ENCODE peak calls at places on chromosomes 2 and 18, in six cellular contexts. One of them, this sample, is unnamed.

GRCh38 chr2:11305958-11306357 is 38.5 kb downstream of the ROCK2 start:
- DNase-seq in lower lobe of right lung: no peak
- DNase-seq in MM.1S: no peak
- DNase-seq in astrocyte of the spinal cord: peak; percentile 75
- DNase-seq in upper lobe of left lung: no peak
- DNase-seq in GM06990: no peak
- DNase-seq in this sample: no peak

GRCh38 chr2:188444106-188444835 is 152.6 kb downstream of the GULP1 start:
- DNase-seq in astrocyte of the spinal cord: no peak
- DNase-seq in upper lobe of left lung: no peak
- DNase-seq in lower lobe of right lung: no peak
- DNase-seq in GM06990: no peak
- DNase-seq in MM.1S: no peak
- DNase-seq in this sample: no peak

GRCh38 chr2:212537311-212538155 is 1.1 kb downstream of the ERBB4 start:
- DNase-seq in astrocyte of the spinal cord: no peak
- DNase-seq in MM.1S: no peak
- DNase-seq in GM06990: peak; percentile 41
- DNase-seq in upper lobe of left lung: peak; percentile 61
- DNase-seq in lower lobe of right lung: peak; percentile 64
- DNase-seq in this sample: no peak

GRCh38 chr2:136117391-136117841 is 533 bp downstream of the CXCR4 start:
- DNase-seq in GM06990: no peak
- DNase-seq in lower lobe of right lung: peak; percentile 78
- DNase-seq in MM.1S: peak; percentile 64
- DNase-seq in astrocyte of the spinal cord: peak; percentile 39
- DNase-seq in upper lobe of left lung: no peak
- DNase-seq in this sample: peak; percentile 34

GRCh38 chr2:95375532-95376221 is 26.8 kb upstream of the FAHD2A start:
- DNase-seq in astrocyte of the spinal cord: no peak
- DNase-seq in lower lobe of right lung: peak; percentile 23
- DNase-seq in MM.1S: no peak
- DNase-seq in upper lobe of left lung: no peak
- DNase-seq in GM06990: no peak
- DNase-seq in this sample: no peak

GRCh38 chr2:218819103-218819502 is 12.5 kb downstream of the PRKAG3 start:
- DNase-seq in GM06990: no peak
- DNase-seq in lower lobe of right lung: peak; percentile 29
- DNase-seq in upper lobe of left lung: no peak
- DNase-seq in MM.1S: no peak
- DNase-seq in astrocyte of the spinal cord: no peak
- DNase-seq in this sample: no peak

GRCh38 chr2:222943820-222944219 is 83.0 kb downstream of the ACSL3 start:
- DNase-seq in upper lobe of left lung: no peak
- DNase-seq in astrocyte of the spinal cord: peak; percentile 44
- DNase-seq in GM06990: no peak
- DNase-seq in lower lobe of right lung: no peak
- DNase-seq in MM.1S: peak; percentile 75
- DNase-seq in this sample: no peak

GRCh38 chr2:76958749-76959148 is 563.4 kb downstream of the LRRTM4 start:
- DNase-seq in astrocyte of the spinal cord: peak; percentile 6
- DNase-seq in upper lobe of left lung: no peak
- DNase-seq in MM.1S: no peak
- DNase-seq in lower lobe of right lung: no peak
- DNase-seq in GM06990: no peak
- DNase-seq in this sample: no peak

GRCh38 chr2:74405994-74406583 is 15.3 kb downstream of the C2orf81 start:
- DNase-seq in GM06990: peak; percentile 35
- DNase-seq in upper lobe of left lung: no peak
- DNase-seq in lower lobe of right lung: no peak
- DNase-seq in MM.1S: no peak
- DNase-seq in astrocyte of the spinal cord: no peak
- DNase-seq in this sample: no peak

GRCh38 chr2:231674587-231675334 is 33.6 kb upstream of the PTMA start:
- DNase-seq in GM06990: peak; percentile 86
- DNase-seq in MM.1S: peak; percentile 75
- DNase-seq in astrocyte of the spinal cord: peak; percentile 50
- DNase-seq in lower lobe of right lung: peak; percentile 83
- DNase-seq in upper lobe of left lung: peak; percentile 66
- DNase-seq in this sample: peak; percentile 74

GRCh38 chr18:36075862-36076587 is 8.7 kb upstream of the RPRD1A start:
- DNase-seq in astrocyte of the spinal cord: peak; percentile 25
- DNase-seq in upper lobe of left lung: no peak
- DNase-seq in MM.1S: no peak
- DNase-seq in lower lobe of right lung: no peak
- DNase-seq in GM06990: no peak
- DNase-seq in this sample: no peak

GRCh38 chr2:57549642-57550102 is 496.9 kb upstream of the VRK2 start:
- DNase-seq in GM06990: peak; percentile 25
- DNase-seq in upper lobe of left lung: no peak
- DNase-seq in astrocyte of the spinal cord: no peak
- DNase-seq in lower lobe of right lung: no peak
- DNase-seq in MM.1S: peak; percentile 65
- DNase-seq in this sample: no peak

GRCh38 chr2:28663359-28663758 is 88.3 kb upstream of the PPP1CB start:
- DNase-seq in astrocyte of the spinal cord: peak; percentile 67
- DNase-seq in MM.1S: no peak
- DNase-seq in lower lobe of right lung: no peak
- DNase-seq in upper lobe of left lung: no peak
- DNase-seq in GM06990: no peak
- DNase-seq in this sample: no peak
- TF ChIP-seq CTCF in astrocyte of the spinal cord: peak; percentile 42
- TF ChIP-seq CTCF in MM.1S: no peak
- TF ChIP-seq CTCF in lower lobe of right lung: peak; percentile 8
- TF ChIP-seq CTCF in upper lobe of left lung: no peak
- TF ChIP-seq CTCF in GM06990: no peak
- TF ChIP-seq CTCF in this sample: no peak

GRCh38 chr2:240822280-240822847 is 2.3 kb upstream of the KIF1A start:
- DNase-seq in astrocyte of the spinal cord: no peak
- DNase-seq in MM.1S: no peak
- DNase-seq in lower lobe of right lung: no peak
- DNase-seq in upper lobe of left lung: no peak
- DNase-seq in GM06990: no peak
- DNase-seq in this sample: no peak

GRCh38 chr2:240819404-240820013 is 510 bp downstream of the KIF1A start:
- DNase-seq in astrocyte of the spinal cord: no peak
- DNase-seq in upper lobe of left lung: no peak
- DNase-seq in MM.1S: no peak
- DNase-seq in GM06990: no peak
- DNase-seq in lower lobe of right lung: no peak
- DNase-seq in this sample: no peak

GRCh38 chr2:240821429-240821778 is 1.4 kb upstream of the KIF1A start:
- DNase-seq in MM.1S: no peak
- DNase-seq in upper lobe of left lung: no peak
- DNase-seq in lower lobe of right lung: no peak
- DNase-seq in astrocyte of the spinal cord: no peak
- DNase-seq in GM06990: no peak
- DNase-seq in this sample: no peak

GRCh38 chr2:240820014-240820606 is at the start of gene KIF1A:
- DNase-seq in GM06990: no peak
- DNase-seq in upper lobe of left lung: no peak
- DNase-seq in lower lobe of right lung: no peak
- DNase-seq in MM.1S: no peak
- DNase-seq in astrocyte of the spinal cord: no peak
- DNase-seq in this sample: no peak

GRCh38 chr2:240820607-240821428 is 799 bp upstream of the KIF1A start:
- DNase-seq in lower lobe of right lung: no peak
- DNase-seq in GM06990: no peak
- DNase-seq in MM.1S: no peak
- DNase-seq in astrocyte of the spinal cord: no peak
- DNase-seq in upper lobe of left lung: no peak
- DNase-seq in this sample: no peak
- TF ChIP-seq CTCF in lower lobe of right lung: no peak
- TF ChIP-seq CTCF in GM06990: no peak
- TF ChIP-seq CTCF in MM.1S: no peak
- TF ChIP-seq CTCF in astrocyte of the spinal cord: no peak
- TF ChIP-seq CTCF in upper lobe of left lung: no peak
- TF ChIP-seq CTCF in this sample: no peak

DNA sequence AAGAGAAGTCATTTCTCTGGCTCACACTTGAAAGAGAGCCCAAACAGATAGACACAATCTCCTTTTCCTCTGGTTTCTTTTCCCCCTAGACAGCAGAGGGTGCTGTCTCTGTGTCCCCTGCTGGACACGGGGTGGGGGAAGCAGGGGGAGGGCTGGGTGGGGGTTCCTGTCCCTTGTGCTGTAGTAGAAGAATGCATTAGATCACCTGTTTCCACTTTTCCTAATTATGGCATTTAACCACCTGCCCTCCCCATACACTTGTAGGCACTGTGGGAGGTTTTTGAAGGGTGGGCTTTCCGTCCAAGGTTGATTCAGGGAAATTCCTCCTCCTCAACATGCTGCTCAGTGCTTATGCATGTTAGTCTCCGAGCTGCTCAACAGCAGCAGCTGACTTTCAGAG is 206.2 kb upstream of the EPAS1 start:
- DNase-seq in MM.1S: no peak
- DNase-seq in lower lobe of right lung: no peak
- DNase-seq in upper lobe of left lung: no peak
- DNase-seq in GM06990: no peak
- DNase-seq in astrocyte of the spinal cord: no peak
- DNase-seq in this sample: no peak
- TF ChIP-seq CTCF in MM.1S: no peak
- TF ChIP-seq CTCF in lower lobe of right lung: peak; percentile 42
- TF ChIP-seq CTCF in upper lobe of left lung: no peak
- TF ChIP-seq CTCF in GM06990: no peak
- TF ChIP-seq CTCF in astrocyte of the spinal cord: no peak
- TF ChIP-seq CTCF in this sample: no peak

GRCh38 chr18:65567372-65567771 is 183.4 kb upstream of the CDH7 start:
- DNase-seq in lower lobe of right lung: no peak
- DNase-seq in astrocyte of the spinal cord: peak; percentile 3
- DNase-seq in GM06990: no peak
- DNase-seq in upper lobe of left lung: no peak
- DNase-seq in MM.1S: no peak
- DNase-seq in this sample: no peak
- TF ChIP-seq CTCF in lower lobe of right lung: peak; percentile 15
- TF ChIP-seq CTCF in astrocyte of the spinal cord: peak; percentile 30
- TF ChIP-seq CTCF in GM06990: no peak
- TF ChIP-seq CTCF in upper lobe of left lung: no peak
- TF ChIP-seq CTCF in MM.1S: peak; percentile 41
- TF ChIP-seq CTCF in this sample: no peak

DNA sequence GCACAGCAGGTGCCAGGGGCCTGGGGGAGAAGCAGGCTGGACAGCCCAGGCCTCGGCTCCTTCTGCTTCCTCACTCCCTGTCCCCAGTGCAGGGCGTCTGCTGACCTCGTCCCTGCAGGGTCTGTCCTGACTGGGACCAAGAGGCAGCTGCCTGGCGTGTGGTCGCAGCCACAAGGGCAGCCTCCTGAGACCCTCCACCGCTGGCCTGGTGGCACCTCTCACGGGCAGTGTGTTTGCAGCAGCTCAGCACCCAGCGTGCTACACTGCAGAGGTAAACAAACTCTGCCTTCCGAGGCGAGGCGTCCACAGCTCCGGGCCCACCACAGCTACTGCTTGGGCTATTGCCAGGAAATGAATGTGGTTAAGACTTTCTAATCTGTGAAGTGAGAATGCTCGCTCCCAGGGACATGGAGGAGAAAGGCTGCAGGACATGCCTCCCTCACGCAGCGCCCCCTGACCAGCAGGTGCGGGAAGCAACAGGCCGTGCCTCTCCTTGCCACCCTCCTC is 46.1 kb upstream of the HPCAL1 start:
- DNase-seq in lower lobe of right lung: peak; percentile 38
- DNase-seq in MM.1S: no peak
- DNase-seq in GM06990: no peak
- DNase-seq in astrocyte of the spinal cord: no peak
- DNase-seq in upper lobe of left lung: no peak
- DNase-seq in this sample: no peak
- TF ChIP-seq CTCF in lower lobe of right lung: no peak
- TF ChIP-seq CTCF in MM.1S: no peak
- TF ChIP-seq CTCF in GM06990: no peak
- TF ChIP-seq CTCF in astrocyte of the spinal cord: no peak
- TF ChIP-seq CTCF in upper lobe of left lung: no peak
- TF ChIP-seq CTCF in this sample: no peak

This sample was measured in mesothelial cell of epicardium.